ENCODE peak calls at places on chromosomes 3 and 15, in seven cellular contexts. H is K562, W is SK-N-SH, P is GM12892, A is GM12878, M is H1, X is HepG2. Z is an unnamed sample.

GRCh38 chr3:142947352-142947751 is 16.1 kb downstream of the PAQR9 start:
- DNase-seq in A (no peak), H (no peak), M (peak; percentile 59), X (no peak), P (no peak), W (peak; percentile 54), Z (no peak)

GRCh38 chr3:42120866-42121265 is 29.7 kb downstream of the TRAK1 start:
- DNase-seq in M (no peak), X (no peak), H (no peak), P (no peak), A (no peak), W (no peak), Z (no peak)

GRCh38 chr3:151630938-151631417 is 102.7 kb upstream of the AADACL2 start:
- DNase-seq in W (no peak), H (peak; percentile 11), A (no peak), X (peak; percentile 62), P (no peak), M (no peak), Z (no peak)

GRCh38 chr3:187255314-187255713 is 36.2 kb downstream of the MASP1 start:
- DNase-seq in M (no peak), H (no peak), W (no peak), A (no peak), P (no peak), X (no peak), Z (no peak)

GRCh38 chr3:170623524-170623923 is 37.6 kb upstream of the SLC7A14 start:
- DNase-seq in W (no peak), H (no peak), X (no peak), P (no peak), M (no peak), A (no peak), Z (no peak)

GRCh38 chr3:195900426-195901355 is 7.7 kb downstream of the TNK2 start:
- DNase-seq in P (no peak), A (no peak), H (no peak), W (no peak), X (peak; percentile 83), M (no peak), Z (no peak)

GRCh38 chr3:70120360-70120966 is 120.9 kb downstream of the SAMMSON start:
- DNase-seq in P (peak; percentile 38), M (peak; percentile 91), A (peak; percentile 36), H (peak; percentile 67), W (peak; percentile 29), X (peak; percentile 65), Z (peak; percentile 51)

GRCh38 chr3:95254771-95255170 is 1191.9 kb downstream of the NSUN3 start:
- DNase-seq in W (no peak), H (no peak), X (no peak), P (no peak), A (no peak), M (no peak), Z (no peak)

GRCh38 chr3:124352143-124352528 is 360.2 kb upstream of the ROPN1 start:
- DNase-seq in W (no peak), M (no peak), H (no peak), X (no peak), A (no peak), P (no peak), Z (no peak)

GRCh38 chr3:62261121-62261520 is 112.2 kb downstream of the FEZF2 start:
- DNase-seq in W (no peak), P (no peak), A (no peak), X (no peak), M (no peak), H (no peak), Z (no peak)

GRCh38 chr3:134066539-134067310 is 37.0 kb upstream of the SLCO2A1 start:
- DNase-seq in X (no peak), A (no peak), P (no peak), W (no peak), M (peak; percentile 32), H (no peak), Z (no peak)

GRCh38 chr3:194871143-194871863 is 185.6 kb downstream of the FAM43A start:
- DNase-seq in A (no peak), H (no peak), P (peak; percentile 33), X (no peak), W (peak; percentile 82), M (no peak), Z (peak; percentile 26)

GRCh38 chr3:29475305-29475825 is 194.5 kb downstream of the RBMS3 start:
- DNase-seq in W (no peak), H (no peak), M (no peak), P (no peak), X (no peak), A (no peak), Z (no peak)

GRCh38 chr3:144178607-144179006 is 207.0 kb downstream of the DIPK2A start:
- DNase-seq in X (no peak), W (no peak), H (no peak), M (no peak), A (no peak), P (no peak), Z (no peak)

GRCh38 chr15:64343222-64343621 is 12.8 kb downstream of the CSNK1G1 start:
- DNase-seq in H (no peak), X (no peak), W (no peak), A (no peak), M (no peak), P (no peak), Z (no peak)

GRCh38 chr3:155753038-155753647 is 8.3 kb upstream of the PLCH1 start:
- DNase-seq in X (peak; percentile 39), M (no peak), W (peak; percentile 32), A (no peak), P (no peak), H (no peak), Z (no peak)

GRCh38 chr3:454986-455385 is 258.4 kb downstream of the CHL1 start:
- DNase-seq in A (no peak), H (no peak), M (no peak), W (no peak), P (no peak), X (no peak), Z (no peak)

GRCh38 chr3:60755094-60755493 is 496.2 kb downstream of the FHIT start:
- DNase-seq in P (no peak), A (no peak), M (peak; percentile 64), W (peak; percentile 22), X (peak; percentile 31), H (no peak), Z (no peak)

GRCh38 chr3:20648294-20648693 is 462.3 kb upstream of the SGO1 start:
- DNase-seq in A (no peak), M (no peak), W (peak; percentile 42), P (no peak), X (no peak), H (no peak), Z (no peak)

GRCh38 chr15:57640935-57641682 is 49.4 kb downstream of the MYZAP start:
- DNase-seq in M (no peak), X (peak; percentile 26), H (peak; percentile 22), W (peak; percentile 49), A (no peak), P (no peak), Z (no peak)
- TF ChIP-seq TAF1 in M (no peak), X (no peak), H (no peak), W (no peak), A (no peak), P (no peak), Z (no peak)

GRCh38 chr3:2206536-2206935 is 107.9 kb downstream of the CNTN4 start:
- DNase-seq in W (no peak), H (no peak), P (no peak), M (no peak), A (no peak), X (no peak), Z (no peak)
- TF ChIP-seq TAF1 in W (no peak), H (no peak), P (no peak), M (no peak), A (no peak), X (no peak), Z (no peak)

DNA sequence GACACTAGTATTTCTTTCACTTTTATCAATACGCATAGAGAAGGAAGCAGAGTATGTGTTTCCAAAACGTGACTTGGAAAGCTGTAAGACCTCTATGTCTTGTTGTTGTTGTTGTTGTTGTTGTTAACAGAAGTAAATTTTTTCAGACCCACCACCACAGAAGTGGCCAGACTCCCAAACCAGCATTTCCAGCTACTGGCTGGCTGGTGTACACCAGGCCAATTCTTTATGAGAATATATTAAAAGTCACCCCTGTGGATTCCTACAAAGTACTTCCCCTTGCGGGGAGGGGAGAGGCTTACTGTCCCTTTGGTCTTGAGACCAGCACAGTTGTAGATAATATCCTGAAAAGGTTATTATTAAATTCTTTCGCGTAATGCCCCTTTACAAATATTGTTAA is 1.6 kb upstream of the FOXP1 start:
- DNase-seq in W (no peak), H (peak; percentile 11), A (no peak), P (no peak), M (no peak), X (no peak), Z (no peak)
- TF ChIP-seq TAF1 in W (no peak), H (no peak), A (no peak), P (no peak), M (no peak), X (no peak), Z (no peak)

GRCh38 chr15:84082739-84083138 is 152.8 kb upstream of the GOLGA6L4 start:
- DNase-seq in H (no peak), X (no peak), M (no peak), A (no peak), W (no peak), P (no peak), Z (no peak)

GRCh38 chr15:84081391-84082168 is 154.0 kb upstream of the GOLGA6L4 start:
- DNase-seq in P (no peak), M (no peak), X (no peak), H (peak; percentile 39), A (no peak), W (no peak), Z (no peak)

DNA sequence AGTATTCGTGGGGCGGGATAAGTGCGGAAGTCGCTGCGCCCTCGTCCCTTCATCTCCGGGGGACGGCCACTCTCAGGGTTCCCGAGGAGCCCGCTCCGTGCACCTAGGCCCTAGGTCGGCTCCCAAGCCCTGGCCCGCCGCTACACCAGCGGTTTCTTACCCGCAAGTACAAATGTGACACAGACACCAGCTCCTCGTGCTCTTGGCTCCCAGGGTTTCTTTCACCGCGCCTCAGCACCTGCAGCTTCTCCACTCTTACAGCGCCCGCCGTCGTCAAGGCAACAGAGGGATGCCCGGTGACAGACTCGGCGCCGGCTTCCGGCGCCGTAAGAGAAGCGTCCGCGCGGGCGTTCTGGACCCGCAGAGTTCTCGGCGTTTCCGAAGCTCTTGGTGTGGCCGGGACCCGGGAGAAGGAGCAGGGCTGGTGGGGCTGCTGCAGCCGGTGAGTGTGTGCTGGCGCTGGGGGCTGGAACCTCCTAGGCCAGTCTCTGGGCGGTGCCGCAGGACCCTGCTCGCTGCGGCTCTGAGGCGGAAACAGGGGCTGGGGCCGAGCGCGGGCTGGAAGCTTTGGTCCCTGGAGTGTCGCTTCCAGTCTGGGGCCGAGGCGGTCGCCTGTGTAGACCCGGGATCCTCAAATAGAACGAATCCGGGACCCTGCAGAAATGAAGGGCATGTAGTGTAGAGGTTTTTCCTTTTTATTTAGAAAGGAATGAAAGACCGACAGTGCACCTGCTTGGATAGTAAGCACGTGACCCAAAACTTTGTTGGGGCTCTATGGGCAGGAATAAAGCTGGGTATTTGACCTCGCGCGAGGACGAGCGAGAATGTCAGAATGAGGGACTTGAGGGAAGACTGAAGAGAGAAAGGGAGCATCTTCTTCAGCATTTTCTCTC is 155.4 kb upstream of the GOLGA6L4 start:
- DNase-seq in A (no peak), W (peak; percentile 73), X (no peak), P (peak; percentile 41), M (peak; percentile 85), H (peak; percentile 9), Z (peak; percentile 52)
- TF ChIP-seq TAF1 in A (no peak), W (no peak), X (no peak), P (no peak), M (peak; percentile 5), H (no peak), Z (no peak)

DNA sequence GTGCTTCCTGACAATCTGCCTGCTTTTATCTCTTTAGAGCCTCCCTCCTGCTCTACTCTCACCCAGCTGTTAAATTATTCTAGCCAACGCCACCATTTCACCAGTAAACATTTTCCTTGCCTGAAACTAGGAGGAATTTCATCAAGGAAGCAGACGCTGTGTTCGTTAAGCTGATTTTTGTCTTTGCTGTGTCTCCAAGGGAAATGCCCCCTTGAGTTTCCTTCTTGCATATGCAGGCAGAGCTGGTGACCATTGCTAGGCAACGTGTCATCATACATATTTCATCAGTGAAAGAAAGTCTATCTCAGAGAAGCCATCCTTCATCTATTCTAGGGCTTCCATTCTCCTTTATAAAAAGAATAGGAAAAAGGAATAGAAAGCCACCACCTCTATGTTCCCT is 87.0 kb upstream of the ST8SIA2 start:
- DNase-seq in X (peak; percentile 13), M (no peak), P (no peak), A (no peak), W (peak; percentile 52), H (no peak), Z (no peak)
- TF ChIP-seq TAF1 in X (no peak), M (no peak), P (no peak), A (no peak), W (no peak), H (no peak), Z (no peak)

Z was measured in GM12891.